ENCODE peak calls at places on chromosomes 11 and 22, in seven cellular contexts. N is cardiac fibroblast, X is AG09309, M is neural progenitor cell, P is fibroblast of mammary gland, J is PC-9, H is coronary artery. V is an unnamed sample.

GRCh38 chr11:126537492-126537891 is 182.0 kb downstream of the ST3GAL4 start:
- DNase-seq in N (no peak), X (no peak), M (no peak), P (no peak), J (no peak), H (no peak), V (no peak)

GRCh38 chr11:130979386-130979972 is 63.2 kb upstream of the SNX19 start:
- DNase-seq in N (peak; percentile 61), X (peak; percentile 17), M (peak; percentile 69), P (peak; percentile 73), J (no peak), H (no peak), V (no peak)

GRCh38 chr11:88480217-88480616 is 142.7 kb upstream of the CTSC start:
- DNase-seq in N (peak; percentile 93), X (peak; percentile 86), M (no peak), P (peak; percentile 92), J (peak; percentile 17), H (no peak), V (no peak)

GRCh38 chr11:120061761-120062560 is 76.0 kb downstream of the TRIM29 start:
- DNase-seq in N (no peak), X (no peak), M (peak; percentile 89), P (no peak), J (no peak), H (peak; percentile 59), V (no peak)

GRCh38 chr11:790721-791564 is 1.1 kb upstream of the CEND1 start:
- DNase-seq in N (peak; percentile 52), X (no peak), M (peak; percentile 63), P (no peak), J (peak; percentile 37), H (no peak), V (no peak)

GRCh38 chr11:60314607-60315321 is 12.3 kb upstream of the MS4A6E start:
- DNase-seq in N (no peak), X (no peak), M (peak; percentile 27), P (no peak), J (no peak), H (no peak), V (no peak)

GRCh38 chr11:3049430-3050243 is 7.6 kb downstream of the CARS1 start:
- DNase-seq in N (peak; percentile 96), X (peak; percentile 92), M (no peak), P (peak; percentile 96), J (peak; percentile 76), H (peak; percentile 89), V (no peak)

GRCh38 chr22:35940166-35940565 is 88.5 kb downstream of the RBFOX2 start:
- DNase-seq in N (no peak), X (no peak), M (no peak), P (no peak), J (no peak), H (no peak), V (no peak)

GRCh38 chr22:29615705-29616104 is 12.3 kb downstream of the NF2 start:
- DNase-seq in N (no peak), X (no peak), M (no peak), P (no peak), J (no peak), H (no peak), V (no peak)

GRCh38 chr11:35014352-35014751 is 97.9 kb downstream of the PDHX start:
- DNase-seq in N (peak; percentile 71), X (peak; percentile 67), M (no peak), P (peak; percentile 93), J (no peak), H (no peak), V (no peak)

GRCh38 chr22:28766628-28767027 is 5.9 kb upstream of the CCDC117 start:
- DNase-seq in N (no peak), X (no peak), M (no peak), P (no peak), J (no peak), H (no peak), V (no peak)

GRCh38 chr22:32987081-32987631 is 71.0 kb downstream of the SYN3 start:
- DNase-seq in N (no peak), X (peak; percentile 11), M (peak; percentile 90), P (no peak), J (peak; percentile 71), H (no peak), V (no peak)

GRCh38 chr22:32789797-32790620 is 11.5 kb upstream of the TIMP3 start:
- DNase-seq in N (no peak), X (no peak), M (no peak), P (no peak), J (no peak), H (no peak), V (no peak)

GRCh38 chr11:128400382-128401203 is 186.8 kb downstream of the ETS1 start:
- DNase-seq in N (peak; percentile 53), X (peak; percentile 69), M (no peak), P (peak; percentile 85), J (no peak), H (no peak), V (no peak)

GRCh38 chr11:67280791-67281551 is 8.1 kb upstream of the ANKRD13D start:
- DNase-seq in N (no peak), X (no peak), M (no peak), P (no peak), J (no peak), H (no peak), V (no peak)

DNA sequence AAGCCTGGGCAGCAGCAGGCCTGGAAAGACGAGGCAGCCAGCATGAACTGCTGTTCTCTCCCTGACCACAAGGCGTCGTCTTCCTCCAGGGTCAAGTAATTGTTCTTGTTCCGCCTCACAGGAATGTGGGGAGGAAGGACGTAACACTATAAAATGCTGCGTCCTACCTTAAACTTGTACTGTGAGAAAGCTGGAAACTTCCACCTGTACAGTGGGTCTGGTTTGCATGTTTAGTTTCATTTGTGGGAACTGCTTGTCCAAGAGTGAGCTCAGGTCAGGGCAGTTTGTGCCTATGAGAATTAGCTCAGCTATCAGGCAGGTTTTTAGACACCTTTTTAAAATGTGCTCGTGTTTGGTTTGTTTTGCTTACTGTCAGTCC is 55.2 kb downstream of the PANX1 start:
- DNase-seq in N (peak; percentile 76), X (no peak), M (peak; percentile 73), P (peak; percentile 62), J (peak; percentile 58), H (no peak), V (peak; percentile 64)
- TF ChIP-seq CTCF in N (peak; percentile 91), X (peak; percentile 66), M (peak; percentile 90), P (peak; percentile 79), J (peak; percentile 92), H (peak; percentile 68), V (peak; percentile 84)

DNA sequence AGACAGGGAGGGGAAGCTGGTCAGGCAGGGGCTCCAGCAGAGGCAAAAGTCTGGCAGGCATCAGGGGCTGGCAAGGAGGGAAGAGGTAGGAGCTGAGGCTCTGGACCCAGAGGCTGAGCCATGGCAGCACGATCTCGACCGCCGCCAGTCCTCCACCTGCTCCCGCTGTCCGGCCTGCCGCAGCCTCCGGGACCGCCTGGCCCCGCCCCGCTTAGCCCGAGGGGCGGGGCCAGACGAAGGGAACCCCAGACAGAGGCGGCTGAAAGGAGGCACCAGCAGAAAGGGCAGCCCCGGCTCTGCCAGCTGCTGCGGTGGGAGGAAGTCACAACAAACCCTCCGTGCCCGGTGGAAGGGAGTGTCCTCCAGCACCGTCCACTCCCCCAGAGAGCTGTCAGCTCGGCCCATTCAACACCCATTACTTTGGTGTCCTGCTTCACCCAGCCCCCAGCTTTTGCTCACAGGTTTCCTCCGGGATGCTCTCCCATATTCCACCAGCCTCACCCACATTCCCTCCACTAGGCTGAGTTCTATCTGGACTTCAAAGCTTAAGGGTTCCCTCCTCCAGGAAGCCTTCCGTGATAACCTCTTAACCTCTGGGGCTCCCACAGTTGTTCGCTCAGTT is at the start of gene MFNG:
- DNase-seq in N (peak; percentile 31), X (no peak), M (peak; percentile 91), P (no peak), J (no peak), H (no peak), V (peak; percentile 24)
- TF ChIP-seq CTCF in N (no peak), X (peak; percentile 18), M (peak; percentile 14), P (no peak), J (no peak), H (no peak), V (no peak)

DNA sequence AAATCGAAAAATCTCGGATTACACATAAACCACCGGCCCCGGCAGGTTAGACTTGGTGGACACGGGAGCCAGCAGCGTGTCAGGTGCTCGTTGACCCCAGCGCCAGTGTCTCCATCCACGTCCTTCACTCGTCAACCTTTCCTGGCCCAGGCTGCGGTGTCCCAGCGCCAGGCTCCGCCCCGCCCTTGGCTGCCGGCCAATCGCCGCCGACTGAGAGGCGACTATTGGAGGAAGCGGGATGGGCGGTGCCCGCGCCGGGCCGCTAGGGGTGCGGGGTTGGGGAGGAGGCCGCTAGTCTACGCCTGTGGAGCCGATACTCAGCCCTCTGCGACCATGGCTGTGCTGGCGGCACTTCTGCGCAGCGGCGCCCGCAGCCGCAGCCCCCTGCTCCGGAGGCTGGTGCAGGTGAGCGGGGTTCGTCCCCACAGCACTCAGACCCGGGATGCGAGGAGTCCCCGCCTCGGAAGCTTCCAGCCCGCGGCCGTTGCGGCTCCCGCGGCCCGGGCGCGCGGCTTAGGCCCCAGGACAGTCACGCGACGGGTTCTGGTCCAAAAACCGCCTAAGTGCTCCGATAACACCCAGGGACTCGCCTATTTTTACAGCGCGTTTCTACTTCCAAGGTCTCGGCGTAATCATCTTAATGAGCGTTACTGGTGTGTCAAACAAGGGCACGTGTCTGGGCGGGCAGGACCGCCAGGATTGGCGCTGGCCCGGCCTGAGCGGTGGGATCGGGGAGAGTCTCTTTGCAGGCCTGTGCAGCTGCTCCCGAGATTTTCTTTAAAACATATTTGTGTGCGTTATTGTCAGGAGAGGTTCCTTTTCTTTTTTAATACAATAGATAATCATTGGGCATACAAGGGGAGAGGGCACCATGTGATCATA is at the start of gene ACAT1:
- DNase-seq in N (peak; percentile 92), X (peak; percentile 40), M (peak; percentile 95), P (peak; percentile 86), J (peak; percentile 94), H (peak; percentile 98), V (peak; percentile 89)
- TF ChIP-seq CTCF in N (peak; percentile 15), X (peak; percentile 15), M (peak; percentile 36), P (no peak), J (peak; percentile 62), H (no peak), V (peak; percentile 47)

GRCh38 chr11:132126973-132127900 is 756.8 kb downstream of the NTM start:
- DNase-seq in N (peak; percentile 94), X (peak; percentile 74), M (peak; percentile 66), P (peak; percentile 90), J (no peak), H (no peak), V (no peak)
- TF ChIP-seq CTCF in N (peak; percentile 79), X (peak; percentile 85), M (peak; percentile 76), P (peak; percentile 88), J (peak; percentile 34), H (peak; percentile 12), V (peak; percentile 63)

DNA sequence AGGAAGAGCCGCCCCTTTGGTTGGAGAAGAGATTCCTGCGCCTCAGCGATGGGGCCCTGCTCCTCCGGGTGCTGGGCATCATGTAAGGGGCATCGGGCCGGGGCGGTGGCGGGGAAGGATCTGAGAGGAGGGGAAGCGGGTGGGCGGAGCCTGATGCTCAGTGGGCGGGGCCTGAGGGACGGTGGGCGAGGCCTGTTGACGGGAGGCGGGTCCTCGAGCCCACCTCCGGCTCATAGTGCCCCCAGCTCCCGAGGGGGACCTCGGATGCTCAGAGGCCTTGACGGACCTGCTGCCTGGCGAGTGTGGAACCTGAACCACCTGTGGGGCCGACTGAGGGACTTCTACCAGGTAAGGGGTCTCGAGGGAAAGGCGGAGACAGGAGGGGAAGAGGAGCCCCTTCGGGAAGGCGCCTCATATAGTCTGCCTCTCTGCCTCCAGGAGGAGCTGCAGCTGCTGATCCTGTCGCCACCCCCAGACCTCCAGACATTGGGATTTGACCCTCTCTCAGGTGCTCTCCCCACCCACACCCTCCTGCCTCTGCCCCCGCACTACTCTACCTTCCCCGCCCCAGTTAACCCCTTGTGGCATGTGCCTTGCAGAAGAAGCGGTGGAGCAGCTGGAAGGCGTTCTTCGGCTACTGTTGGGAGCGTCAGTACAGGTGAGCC is 799 bp downstream of the CCDC88B start:
- DNase-seq in N (no peak), X (no peak), M (peak; percentile 83), P (no peak), J (no peak), H (peak; percentile 71), V (no peak)
- TF ChIP-seq CTCF in N (no peak), X (no peak), M (peak; percentile 44), P (no peak), J (no peak), H (no peak), V (no peak)

V was measured in progenitor cell of endocrine pancreas.